ENCODE peak calls at places on chromosomes 5 and 9, in eight cellular contexts. Z is CD8-positive, alpha-beta T cell; B is H9; H is aorta; F is A549; S is Karpas-422; C is adrenal gland; K is astrocyte. J is an unnamed sample.
A peak's percentile ranks its signal among the peaks of the same experiment; 100 is the strongest.

GRCh38 chr5:65809817-65810531 is 88.0 kb downstream of the NLN start:
- DNase-seq in Z (no peak), B (no peak), H (peak; percentile 80), F (peak; percentile 6), S (no peak), C (peak; percentile 71), K (peak; percentile 95), J (no peak)

GRCh38 chr9:106862946-106863740 is at the start of gene ZNF462:
- DNase-seq in Z (no peak), B (peak; percentile 55), H (peak; percentile 78), F (peak; percentile 63), S (no peak), C (peak; percentile 85), K (peak; percentile 84), J (no peak)

GRCh38 chr5:150302301-150303069 is at the start of gene ARSI:
- DNase-seq in Z (no peak), B (peak; percentile 89), H (peak; percentile 87), F (peak; percentile 62), S (no peak), C (no peak), K (no peak), J (no peak)

GRCh38 chr9:93261735-93262523 is 78.0 kb downstream of the WNK2 start:
- DNase-seq in Z (no peak), B (no peak), H (peak; percentile 61), F (no peak), S (no peak), C (peak; percentile 47), K (no peak), J (no peak)

GRCh38 chr9:93677641-93678136 is 101.3 kb downstream of the PHF2 start:
- DNase-seq in Z (no peak), B (peak; percentile 17), H (peak; percentile 63), F (no peak), S (no peak), C (peak; percentile 31), K (no peak), J (no peak)

GRCh38 chr5:64632251-64632650 is 58.1 kb upstream of the SHISAL2B start:
- DNase-seq in Z (no peak), B (no peak), H (no peak), F (no peak), S (no peak), C (no peak), K (peak; percentile 29), J (no peak)

GRCh38 chr9:114849450-114849849 is 43.6 kb upstream of the TNFSF15 start:
- DNase-seq in Z (no peak), B (no peak), H (no peak), F (no peak), S (no peak), C (no peak), K (peak; percentile 65), J (no peak)

GRCh38 chr5:127892467-127893207 is 189.4 kb downstream of the CCDC192 start:
- DNase-seq in Z (no peak), B (no peak), H (no peak), F (peak; percentile 72), S (no peak), C (no peak), K (peak; percentile 77), J (no peak)

GRCh38 chr9:37929441-37929895 is 25.5 kb upstream of the SLC25A51 start:
- DNase-seq in Z (no peak), B (no peak), H (no peak), F (no peak), S (no peak), C (peak; percentile 60), K (peak; percentile 72), J (no peak)

GRCh38 chr5:54845567-54845941 is 139.8 kb downstream of the ESM1 start:
- DNase-seq in Z (no peak), B (no peak), H (no peak), F (no peak), S (no peak), C (no peak), K (peak; percentile 56), J (no peak)

GRCh38 chr9:128786681-128787582 is at the start of gene TBC1D13:
- DNase-seq in Z (peak; percentile 87), B (peak; percentile 94), H (peak; percentile 98), F (peak; percentile 88), S (peak; percentile 96), C (peak; percentile 94), K (peak; percentile 57), J (peak; percentile 88)

GRCh38 chr9:19201899-19202891 is 28.3 kb upstream of the DENND4C start:
- DNase-seq in Z (no peak), B (peak; percentile 32), H (no peak), F (peak; percentile 19), S (no peak), C (peak; percentile 56), K (no peak), J (no peak)

GRCh38 chr5:41925555-41925946 is 470 bp downstream of the FBXO4 start:
- DNase-seq in Z (peak; percentile 6), B (no peak), H (peak; percentile 81), F (peak; percentile 36), S (peak; percentile 79), C (peak; percentile 60), K (peak; percentile 37), J (no peak)

GRCh38 chr5:147968855-147969254 is 62.5 kb upstream of the C5orf46 start:
- DNase-seq in Z (no peak), B (no peak), H (no peak), F (no peak), S (no peak), C (peak; percentile 83), K (peak; percentile 42), J (no peak)

GRCh38 chr9:23662320-23662719 is 163.7 kb downstream of the ELAVL2 start:
- DNase-seq in Z (no peak), B (no peak), H (no peak), F (no peak), S (no peak), C (no peak), K (no peak), J (no peak)

GRCh38 chr5:174528821-174529544 is 195.4 kb upstream of the MSX2 start:
- DNase-seq in Z (no peak), B (no peak), H (no peak), F (no peak), S (no peak), C (no peak), K (no peak), J (no peak)

GRCh38 chr9:78666818-78667429 is 370.0 kb downstream of the PSAT1 start:
- DNase-seq in Z (no peak), B (no peak), H (no peak), F (no peak), S (no peak), C (no peak), K (peak; percentile 45), J (no peak)

GRCh38 chr9:91273853-91274552 is 87.7 kb downstream of the AUH start:
- DNase-seq in Z (no peak), B (no peak), H (no peak), F (peak; percentile 18), S (peak; percentile 46), C (no peak), K (peak; percentile 55), J (no peak)

GRCh38 chr9:6788175-6789016 is 30.6 kb downstream of the KDM4C start:
- DNase-seq in Z (no peak), B (peak; percentile 50), H (no peak), F (peak; percentile 68), S (no peak), C (peak; percentile 29), K (peak; percentile 49), J (no peak)

GRCh38 chr5:3827624-3828023 is 232.0 kb downstream of the IRX1 start:
- DNase-seq in Z (no peak), B (no peak), H (no peak), F (no peak), S (no peak), C (no peak), K (no peak), J (no peak)

GRCh38 chr9:14910178-14910805 is at the start of gene FREM1:
- DNase-seq in Z (no peak), B (peak; percentile 74), H (peak; percentile 74), F (no peak), S (no peak), C (peak; percentile 57), K (no peak), J (no peak)

GRCh38 chr5:78554595-78554994 is 94.0 kb downstream of the LHFPL2 start:
- DNase-seq in Z (no peak), B (no peak), H (no peak), F (no peak), S (no peak), C (peak; percentile 35), K (no peak), J (no peak)
- H3K9me3 ChIP-seq in Z (no peaks in the 10 kb centered on the region), B (no peaks in the 10 kb centered on the region), H (no peaks in the 10 kb centered on the region), F (no peaks in the 10 kb centered on the region), S (no peaks in the 10 kb centered on the region), C (no peaks in the 10 kb centered on the region), K (no peaks in the 10 kb centered on the region), J (no peaks in the 10 kb centered on the region)

DNA sequence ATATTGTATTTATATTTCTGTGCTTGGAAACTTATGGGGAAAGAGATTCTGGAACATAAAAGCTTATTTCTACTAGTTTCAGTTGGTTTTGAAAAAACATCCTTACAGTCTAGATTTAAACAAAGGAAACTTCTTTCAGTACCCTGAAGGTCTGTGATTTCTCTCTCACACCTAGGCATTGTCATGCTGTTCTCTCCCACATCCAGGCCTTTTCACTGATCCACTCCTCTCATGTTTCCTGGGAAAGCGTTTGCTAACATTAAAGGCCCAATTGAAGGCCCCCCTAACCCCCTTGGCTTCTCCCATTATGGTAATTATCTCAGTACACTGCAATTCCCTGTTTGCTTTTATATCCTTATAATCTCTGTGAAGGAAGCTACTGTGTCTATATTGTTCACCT is 856 bp upstream of the PCDHGA3 start:
- DNase-seq in Z (no peak), B (no peak), H (no peak), F (no peak), S (no peak), C (no peak), K (no peak), J (no peak)
- H3K9me3 ChIP-seq in Z (peaks cover 11% of the 10 kb centered on the region), B (peaks cover 25% of the 10 kb centered on the region), H (peaks cover 42% of the 10 kb centered on the region), F (peaks cover 37% of the 10 kb centered on the region), S (no peaks in the 10 kb centered on the region), C (peaks cover 10% of the 10 kb centered on the region), K (peaks cover 36% of the 10 kb centered on the region), J (peaks cover 25% of the 10 kb centered on the region)

GRCh38 chr5:7848296-7848695 is 2.6 kb downstream of the CFAP90 start:
- DNase-seq in Z (no peak), B (no peak), H (no peak), F (no peak), S (no peak), C (no peak), K (no peak), J (no peak)
- H3K9me3 ChIP-seq in Z (no peaks in the 10 kb centered on the region), B (no peaks in the 10 kb centered on the region), H (no peaks in the 10 kb centered on the region), F (no peaks in the 10 kb centered on the region), S (no peaks in the 10 kb centered on the region), C (no peaks in the 10 kb centered on the region), K (no peaks in the 10 kb centered on the region), J (peaks cover 3% of the 10 kb centered on the region)

GRCh38 chr9:5652810-5653209 is 23.9 kb downstream of the RIC1 start:
- DNase-seq in Z (no peak), B (no peak), H (no peak), F (peak; percentile 18), S (no peak), C (no peak), K (no peak), J (no peak)

GRCh38 chr9:5650356-5651105 is 21.6 kb downstream of the RIC1 start:
- DNase-seq in Z (no peak), B (no peak), H (no peak), F (no peak), S (no peak), C (no peak), K (no peak), J (no peak)

DNA sequence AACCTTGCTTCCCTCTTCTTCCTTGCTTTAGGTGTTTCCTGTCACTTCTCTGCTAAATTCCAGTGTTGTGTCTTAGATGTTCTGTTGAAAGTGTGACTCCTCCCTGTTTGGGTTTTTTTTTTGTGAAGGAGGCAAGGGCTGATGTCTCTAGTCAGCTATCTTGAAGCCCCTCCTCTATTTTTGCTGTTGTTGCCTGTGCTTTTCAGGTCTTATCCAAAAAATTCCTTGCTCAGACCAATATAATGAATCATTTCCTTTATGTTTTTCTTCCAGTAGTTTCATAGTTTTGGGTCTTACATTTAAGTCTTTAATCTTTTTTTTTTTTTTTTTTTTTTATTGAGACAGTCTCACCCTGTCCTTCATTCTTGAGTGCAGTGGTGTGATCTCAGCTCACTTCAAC is 22.3 kb downstream of the RIC1 start:
- DNase-seq in Z (no peak), B (no peak), H (no peak), F (no peak), S (no peak), C (no peak), K (peak; percentile 64), J (no peak)
- H3K9me3 ChIP-seq in Z (peaks cover 9% of the 10 kb centered on the region), B (no peaks in the 10 kb centered on the region), H (peaks cover 1% of the 10 kb centered on the region), F (peaks cover 19% of the 10 kb centered on the region), S (peaks cover 30% of the 10 kb centered on the region), C (peaks cover 7% of the 10 kb centered on the region), K (no peaks in the 10 kb centered on the region), J (peaks cover 5% of the 10 kb centered on the region)

J was measured in T-helper 17 cell.